ENCODE peak calls at places on chromosomes 2 and 18, in nine cellular contexts. O, N, W, U, H, Y, P, K and G are unnamed samples.

GRCh38 chr2:217160978-217161973 is 301.4 kb upstream of the TNP1 start:
- DNase-seq in O (no peak), N (peak), W (peak), U (no peak), H (no peak), Y (no peak), P (no peak), K (peak), G (no peak)

GRCh38 chr2:165558832-165559231 is 89.3 kb downstream of the CSRNP3 start:
- DNase-seq in O (no peak), N (no peak), W (no peak), U (no peak), H (no peak), Y (no peak), P (no peak), K (no peak), G (no peak)

GRCh38 chr2:85589982-85590791 is 5.4 kb upstream of the RNF181 start:
- DNase-seq in O (peak), N (peak), W (no peak), U (no peak), H (no peak), Y (no peak), P (no peak), K (peak), G (no peak)

GRCh38 chr2:201901770-201902169 is 95.4 kb downstream of the CDK15 start:
- DNase-seq in O (no peak), N (no peak), W (no peak), U (no peak), H (peak), Y (no peak), P (no peak), K (no peak), G (no peak)

GRCh38 chr18:71673498-71673897 is 870.6 kb downstream of the CBLN2 start:
- DNase-seq in O (no peak), N (no peak), W (no peak), U (no peak), H (no peak), Y (no peak), P (no peak), K (no peak), G (no peak)

GRCh38 chr2:228613133-228613532 is 431.6 kb upstream of the SPHKAP start:
- DNase-seq in O (peak), N (no peak), W (no peak), U (no peak), H (no peak), Y (no peak), P (no peak), K (peak), G (no peak)

GRCh38 chr2:114661926-114662670 is 219.7 kb downstream of the DPP10 start:
- DNase-seq in O (no peak), N (peak), W (no peak), U (peak), H (peak), Y (peak), P (peak), K (no peak), G (peak)

GRCh38 chr2:206020151-206020550 is 65.8 kb downstream of the INO80D start:
- DNase-seq in O (no peak), N (no peak), W (no peak), U (no peak), H (no peak), Y (no peak), P (no peak), K (no peak), G (no peak)

DNA sequence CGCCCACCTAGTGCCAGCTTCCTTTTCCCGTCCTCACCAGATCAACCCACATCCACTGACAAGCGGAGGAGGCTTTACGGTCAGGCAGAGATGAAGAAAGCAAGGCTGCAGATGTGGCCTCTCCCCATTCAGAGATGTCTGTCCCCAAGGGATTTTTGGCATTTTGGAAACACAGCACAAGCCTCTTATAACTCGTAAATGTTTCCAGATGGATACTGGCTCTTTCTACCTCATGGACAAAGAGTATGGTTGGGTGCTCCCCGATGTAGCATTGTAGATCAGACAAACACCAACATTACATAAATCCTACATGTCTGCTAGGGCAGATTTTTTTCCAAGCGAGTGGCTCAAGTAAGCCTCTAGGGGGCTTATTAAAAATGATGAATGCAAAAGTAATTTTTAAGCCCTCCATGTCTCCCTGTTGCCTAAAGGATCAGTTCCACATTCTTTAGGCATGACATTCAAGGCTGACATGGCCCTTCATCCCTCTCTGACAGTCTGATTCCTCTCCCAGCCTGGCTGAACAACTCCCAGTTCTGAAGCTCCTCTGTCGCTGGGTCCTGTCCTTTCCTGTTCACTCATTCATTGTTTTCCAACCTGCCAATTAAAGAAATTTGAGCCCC is 11.7 kb downstream of the VIT start:
- DNase-seq in O (no peak), N (no peak), W (peak), U (no peak), H (no peak), Y (no peak), P (no peak), K (no peak), G (no peak)
- TF ChIP-seq CTCF in O (no peak), N (no peak), W (no peak), U (no peak), H (no peak), Y (no peak), P (peak), K (no peak), G (peak)

GRCh38 chr18:23587220-23587642 is 925 bp upstream of the NPC1 start:
- DNase-seq in O (no peak), N (no peak), W (no peak), U (no peak), H (no peak), Y (peak), P (no peak), K (no peak), G (no peak)
- TF ChIP-seq CTCF in O (no peak), N (no peak), W (no peak), U (peak), H (no peak), Y (no peak), P (peak), K (no peak), G (peak)

GRCh38 chr2:238974510-238975166 is 126.8 kb downstream of the TWIST2 start:
- DNase-seq in O (peak), N (no peak), W (peak), U (no peak), H (no peak), Y (no peak), P (peak), K (peak), G (no peak)
- TF ChIP-seq CTCF in O (peak), N (no peak), W (peak), U (no peak), H (no peak), Y (no peak), P (peak), K (peak), G (peak)

GRCh38 chr2:53040536-53041229 is 726.9 kb upstream of the CHAC2 start:
- DNase-seq in O (no peak), N (no peak), W (no peak), U (no peak), H (no peak), Y (no peak), P (no peak), K (no peak), G (no peak)
- TF ChIP-seq CTCF in O (peak), N (peak), W (no peak), U (no peak), H (no peak), Y (no peak), P (peak), K (peak), G (peak)